ENCODE peak calls at places on chromosomes 12 and 14, in ten cellular contexts. One of them, this sample, is unnamed.

GRCh38 chr14:39384177-39384576 is 48.1 kb downstream of the FBXO33 start:
- DNase-seq in fibroblast of pulmonary artery: no peak
- DNase-seq in CD8-positive, alpha-beta T cell: no peak
- DNase-seq in heart left ventricle: no peak
- DNase-seq in psoas muscle: no peak
- DNase-seq in Panc1: no peak
- DNase-seq in tibial artery: no peak
- DNase-seq in fibroblast of mammary gland: no peak
- DNase-seq in MM.1S: no peak
- DNase-seq in fibroblast of the aortic adventitia: no peak
- DNase-seq in this sample: no peak

GRCh38 chr12:94980577-94980976 is 22.9 kb downstream of the NDUFA12 start:
- DNase-seq in fibroblast of pulmonary artery: peak
- DNase-seq in CD8-positive, alpha-beta T cell: no peak
- DNase-seq in heart left ventricle: no peak
- DNase-seq in psoas muscle: no peak
- DNase-seq in Panc1: no peak
- DNase-seq in tibial artery: no peak
- DNase-seq in fibroblast of mammary gland: peak
- DNase-seq in MM.1S: no peak
- DNase-seq in fibroblast of the aortic adventitia: peak
- DNase-seq in this sample: peak

GRCh38 chr14:106491851-106492250 is 965.5 kb downstream of the TMEM121 start:
- DNase-seq in fibroblast of pulmonary artery: no peak
- DNase-seq in CD8-positive, alpha-beta T cell: no peak
- DNase-seq in heart left ventricle: no peak
- DNase-seq in psoas muscle: no peak
- DNase-seq in Panc1: no peak
- DNase-seq in tibial artery: no peak
- DNase-seq in fibroblast of mammary gland: no peak
- DNase-seq in MM.1S: peak
- DNase-seq in fibroblast of the aortic adventitia: no peak
- DNase-seq in this sample: peak

GRCh38 chr14:22463763-22464173 is 125.3 kb downstream of the DAD1 start:
- DNase-seq in fibroblast of pulmonary artery: no peak
- DNase-seq in CD8-positive, alpha-beta T cell: no peak
- DNase-seq in heart left ventricle: no peak
- DNase-seq in psoas muscle: no peak
- DNase-seq in Panc1: no peak
- DNase-seq in tibial artery: no peak
- DNase-seq in fibroblast of mammary gland: no peak
- DNase-seq in MM.1S: no peak
- DNase-seq in fibroblast of the aortic adventitia: no peak
- DNase-seq in this sample: no peak

GRCh38 chr12:12210983-12211382 is 55.9 kb downstream of the LRP6 start:
- DNase-seq in fibroblast of pulmonary artery: no peak
- DNase-seq in CD8-positive, alpha-beta T cell: no peak
- DNase-seq in heart left ventricle: no peak
- DNase-seq in psoas muscle: no peak
- DNase-seq in Panc1: no peak
- DNase-seq in tibial artery: no peak
- DNase-seq in fibroblast of mammary gland: no peak
- DNase-seq in MM.1S: peak
- DNase-seq in fibroblast of the aortic adventitia: no peak
- DNase-seq in this sample: no peak

GRCh38 chr12:17992002-17992656 is 97.9 kb downstream of the RERGL start:
- DNase-seq in fibroblast of pulmonary artery: peak
- DNase-seq in CD8-positive, alpha-beta T cell: no peak
- DNase-seq in heart left ventricle: no peak
- DNase-seq in psoas muscle: no peak
- DNase-seq in Panc1: peak
- DNase-seq in tibial artery: no peak
- DNase-seq in fibroblast of mammary gland: peak
- DNase-seq in MM.1S: peak
- DNase-seq in fibroblast of the aortic adventitia: peak
- DNase-seq in this sample: peak

GRCh38 chr12:114263031-114263825 is 142.7 kb downstream of the TBX5 start:
- DNase-seq in fibroblast of pulmonary artery: no peak
- DNase-seq in CD8-positive, alpha-beta T cell: no peak
- DNase-seq in heart left ventricle: no peak
- DNase-seq in psoas muscle: no peak
- DNase-seq in Panc1: no peak
- DNase-seq in tibial artery: no peak
- DNase-seq in fibroblast of mammary gland: peak
- DNase-seq in MM.1S: no peak
- DNase-seq in fibroblast of the aortic adventitia: peak
- DNase-seq in this sample: no peak

GRCh38 chr14:100221419-100222218 is 17.3 kb upstream of the YY1 start:
- DNase-seq in fibroblast of pulmonary artery: peak
- DNase-seq in CD8-positive, alpha-beta T cell: peak
- DNase-seq in heart left ventricle: peak
- DNase-seq in psoas muscle: no peak
- DNase-seq in Panc1: no peak
- DNase-seq in tibial artery: no peak
- DNase-seq in fibroblast of mammary gland: peak
- DNase-seq in MM.1S: peak
- DNase-seq in fibroblast of the aortic adventitia: peak
- DNase-seq in this sample: peak

GRCh38 chr14:47102472-47102871 is 450.9 kb upstream of the RPL10L start:
- DNase-seq in fibroblast of pulmonary artery: no peak
- DNase-seq in CD8-positive, alpha-beta T cell: no peak
- DNase-seq in heart left ventricle: no peak
- DNase-seq in psoas muscle: no peak
- DNase-seq in Panc1: no peak
- DNase-seq in tibial artery: no peak
- DNase-seq in fibroblast of mammary gland: no peak
- DNase-seq in MM.1S: no peak
- DNase-seq in fibroblast of the aortic adventitia: no peak
- DNase-seq in this sample: no peak

GRCh38 chr12:29533815-29534489 is 36.5 kb upstream of the OVCH1 start:
- DNase-seq in fibroblast of pulmonary artery: no peak
- DNase-seq in CD8-positive, alpha-beta T cell: no peak
- DNase-seq in heart left ventricle: no peak
- DNase-seq in psoas muscle: no peak
- DNase-seq in Panc1: no peak
- DNase-seq in tibial artery: no peak
- DNase-seq in fibroblast of mammary gland: no peak
- DNase-seq in MM.1S: peak
- DNase-seq in fibroblast of the aortic adventitia: no peak
- DNase-seq in this sample: no peak

GRCh38 chr14:76832503-76832988 is 6.3 kb downstream of the LRRC74A start:
- DNase-seq in fibroblast of pulmonary artery: peak
- DNase-seq in CD8-positive, alpha-beta T cell: no peak
- DNase-seq in heart left ventricle: no peak
- DNase-seq in psoas muscle: no peak
- DNase-seq in Panc1: no peak
- DNase-seq in tibial artery: no peak
- DNase-seq in fibroblast of mammary gland: peak
- DNase-seq in MM.1S: no peak
- DNase-seq in fibroblast of the aortic adventitia: no peak
- DNase-seq in this sample: no peak

GRCh38 chr12:48954781-48955501 is 2.3 kb downstream of the ARF3 start:
- DNase-seq in fibroblast of pulmonary artery: no peak
- DNase-seq in CD8-positive, alpha-beta T cell: no peak
- DNase-seq in heart left ventricle: no peak
- DNase-seq in psoas muscle: no peak
- DNase-seq in Panc1: no peak
- DNase-seq in tibial artery: no peak
- DNase-seq in fibroblast of mammary gland: no peak
- DNase-seq in MM.1S: no peak
- DNase-seq in fibroblast of the aortic adventitia: no peak
- DNase-seq in this sample: no peak

GRCh38 chr12:76573840-76574373 is 14.3 kb upstream of the OSBPL8 start:
- DNase-seq in fibroblast of pulmonary artery: no peak
- DNase-seq in CD8-positive, alpha-beta T cell: no peak
- DNase-seq in heart left ventricle: no peak
- DNase-seq in psoas muscle: no peak
- DNase-seq in Panc1: no peak
- DNase-seq in tibial artery: no peak
- DNase-seq in fibroblast of mammary gland: no peak
- DNase-seq in MM.1S: no peak
- DNase-seq in fibroblast of the aortic adventitia: no peak
- DNase-seq in this sample: no peak

GRCh38 chr14:105413542-105413886 is 6.1 kb upstream of the MTA1 start:
- DNase-seq in fibroblast of pulmonary artery: no peak
- DNase-seq in CD8-positive, alpha-beta T cell: no peak
- DNase-seq in heart left ventricle: no peak
- DNase-seq in psoas muscle: no peak
- DNase-seq in Panc1: no peak
- DNase-seq in tibial artery: no peak
- DNase-seq in fibroblast of mammary gland: no peak
- DNase-seq in MM.1S: no peak
- DNase-seq in fibroblast of the aortic adventitia: no peak
- DNase-seq in this sample: no peak

GRCh38 chr14:105414456-105415371 is 4.9 kb upstream of the MTA1 start:
- DNase-seq in fibroblast of pulmonary artery: peak
- DNase-seq in CD8-positive, alpha-beta T cell: peak
- DNase-seq in heart left ventricle: peak
- DNase-seq in psoas muscle: peak
- DNase-seq in Panc1: no peak
- DNase-seq in tibial artery: peak
- DNase-seq in fibroblast of mammary gland: peak
- DNase-seq in MM.1S: no peak
- DNase-seq in fibroblast of the aortic adventitia: peak
- DNase-seq in this sample: peak

GRCh38 chr14:105416671-105417070 is 3.0 kb upstream of the MTA1 start:
- DNase-seq in fibroblast of pulmonary artery: no peak
- DNase-seq in CD8-positive, alpha-beta T cell: no peak
- DNase-seq in heart left ventricle: no peak
- DNase-seq in psoas muscle: no peak
- DNase-seq in Panc1: no peak
- DNase-seq in tibial artery: no peak
- DNase-seq in fibroblast of mammary gland: no peak
- DNase-seq in MM.1S: no peak
- DNase-seq in fibroblast of the aortic adventitia: no peak
- DNase-seq in this sample: no peak

GRCh38 chr14:105418269-105419054 is 1.2 kb upstream of the MTA1 start:
- DNase-seq in fibroblast of pulmonary artery: no peak
- DNase-seq in CD8-positive, alpha-beta T cell: no peak
- DNase-seq in heart left ventricle: no peak
- DNase-seq in psoas muscle: no peak
- DNase-seq in Panc1: no peak
- DNase-seq in tibial artery: no peak
- DNase-seq in fibroblast of mammary gland: no peak
- DNase-seq in MM.1S: no peak
- DNase-seq in fibroblast of the aortic adventitia: no peak
- DNase-seq in this sample: no peak

DNA sequence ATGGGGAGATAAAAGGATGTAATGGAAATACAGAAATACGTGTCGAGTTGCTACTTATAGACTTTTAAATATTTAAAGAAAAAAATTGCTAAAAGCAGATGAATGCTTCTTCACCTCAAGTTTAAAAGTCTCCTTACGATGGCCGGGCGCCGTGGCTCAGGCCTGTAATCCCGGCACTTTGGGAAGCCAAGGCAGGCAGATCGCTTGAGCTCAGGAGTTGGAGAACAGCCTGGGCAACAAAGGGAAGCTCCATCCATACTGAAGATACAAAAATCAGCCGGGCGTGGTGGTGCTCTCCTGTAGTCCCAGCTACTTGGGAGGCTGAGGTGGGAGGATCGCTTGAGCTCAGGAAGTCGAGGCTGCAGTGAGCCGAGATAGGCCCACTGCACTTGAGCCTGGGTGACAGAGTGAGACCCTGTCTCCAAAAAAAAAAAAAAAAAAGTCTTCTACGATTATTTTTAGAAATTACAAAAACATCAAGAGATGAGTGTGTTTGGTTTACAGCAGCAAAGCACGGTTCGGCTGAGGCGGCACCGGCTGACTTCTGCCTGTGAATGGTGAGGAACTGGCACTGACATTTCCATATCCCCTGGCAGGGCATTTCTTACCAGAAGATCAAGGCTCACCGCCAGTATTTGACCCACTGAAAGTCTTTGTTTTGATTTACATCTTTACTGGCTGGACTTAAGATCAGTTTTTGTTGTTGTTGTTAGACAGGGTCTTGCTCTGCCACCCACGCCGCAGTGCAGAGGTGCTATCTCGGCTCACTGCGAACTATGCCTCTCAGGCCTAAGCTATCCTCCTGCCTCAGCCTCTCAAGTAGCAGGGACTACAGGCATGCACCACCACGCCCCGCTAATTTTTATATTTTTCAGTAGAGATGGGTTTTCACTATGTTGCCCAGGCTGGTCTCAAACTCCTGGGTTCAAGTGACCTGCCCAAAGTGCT is 3.9 kb upstream of the MTA1 start:
- DNase-seq in fibroblast of pulmonary artery: no peak
- DNase-seq in CD8-positive, alpha-beta T cell: no peak
- DNase-seq in heart left ventricle: no peak
- DNase-seq in psoas muscle: no peak
- DNase-seq in Panc1: no peak
- DNase-seq in tibial artery: no peak
- DNase-seq in fibroblast of mammary gland: no peak
- DNase-seq in MM.1S: no peak
- DNase-seq in fibroblast of the aortic adventitia: no peak
- DNase-seq in this sample: no peak
- H3K4me3 ChIP-seq in fibroblast of pulmonary artery: peak
- H3K4me3 ChIP-seq in CD8-positive, alpha-beta T cell: no peak
- H3K4me3 ChIP-seq in heart left ventricle: no peak
- H3K4me3 ChIP-seq in psoas muscle: peak
- H3K4me3 ChIP-seq in Panc1: peak
- H3K4me3 ChIP-seq in tibial artery: peak
- H3K4me3 ChIP-seq in fibroblast of mammary gland: no peak
- H3K4me3 ChIP-seq in MM.1S: no peak
- H3K4me3 ChIP-seq in fibroblast of the aortic adventitia: peak
- H3K4me3 ChIP-seq in this sample: peak

GRCh38 chr12:54608156-54608555 is 19.7 kb upstream of the PPP1R1A start:
- DNase-seq in fibroblast of pulmonary artery: no peak
- DNase-seq in CD8-positive, alpha-beta T cell: no peak
- DNase-seq in heart left ventricle: no peak
- DNase-seq in psoas muscle: no peak
- DNase-seq in Panc1: no peak
- DNase-seq in tibial artery: no peak
- DNase-seq in fibroblast of mammary gland: no peak
- DNase-seq in MM.1S: no peak
- DNase-seq in fibroblast of the aortic adventitia: no peak
- DNase-seq in this sample: no peak
- TF ChIP-seq CTCF in fibroblast of pulmonary artery: no peak
- TF ChIP-seq CTCF in CD8-positive, alpha-beta T cell: no peak
- TF ChIP-seq CTCF in heart left ventricle: no peak
- TF ChIP-seq CTCF in psoas muscle: no peak
- TF ChIP-seq CTCF in Panc1: no peak
- TF ChIP-seq CTCF in tibial artery: no peak
- TF ChIP-seq CTCF in fibroblast of mammary gland: no peak
- TF ChIP-seq CTCF in MM.1S: no peak
- TF ChIP-seq CTCF in fibroblast of the aortic adventitia: no peak
- TF ChIP-seq CTCF in this sample: no peak

GRCh38 chr12:69157023-69157655 is 82.2 kb upstream of the CPSF6 start:
- DNase-seq in fibroblast of pulmonary artery: peak
- DNase-seq in CD8-positive, alpha-beta T cell: peak
- DNase-seq in heart left ventricle: peak
- DNase-seq in psoas muscle: peak
- DNase-seq in Panc1: peak
- DNase-seq in tibial artery: peak
- DNase-seq in fibroblast of mammary gland: peak
- DNase-seq in MM.1S: peak
- DNase-seq in fibroblast of the aortic adventitia: peak
- DNase-seq in this sample: peak
- H3K4me3 ChIP-seq in fibroblast of pulmonary artery: peak
- H3K4me3 ChIP-seq in CD8-positive, alpha-beta T cell: no peak
- H3K4me3 ChIP-seq in heart left ventricle: no peak
- H3K4me3 ChIP-seq in psoas muscle: no peak
- H3K4me3 ChIP-seq in Panc1: peak
- H3K4me3 ChIP-seq in tibial artery: no peak
- H3K4me3 ChIP-seq in fibroblast of mammary gland: no peak
- H3K4me3 ChIP-seq in MM.1S: no peak
- H3K4me3 ChIP-seq in fibroblast of the aortic adventitia: no peak
- H3K4me3 ChIP-seq in this sample: no peak

GRCh38 chr14:69612759-69613145 is 1.4 kb downstream of the SUSD6 start:
- DNase-seq in fibroblast of pulmonary artery: no peak
- DNase-seq in CD8-positive, alpha-beta T cell: no peak
- DNase-seq in heart left ventricle: no peak
- DNase-seq in psoas muscle: no peak
- DNase-seq in Panc1: no peak
- DNase-seq in tibial artery: no peak
- DNase-seq in fibroblast of mammary gland: peak
- DNase-seq in MM.1S: no peak
- DNase-seq in fibroblast of the aortic adventitia: peak
- DNase-seq in this sample: no peak
- TF ChIP-seq CTCF in fibroblast of pulmonary artery: peak
- TF ChIP-seq CTCF in CD8-positive, alpha-beta T cell: no peak
- TF ChIP-seq CTCF in heart left ventricle: peak
- TF ChIP-seq CTCF in psoas muscle: no peak
- TF ChIP-seq CTCF in Panc1: peak
- TF ChIP-seq CTCF in tibial artery: no peak
- TF ChIP-seq CTCF in fibroblast of mammary gland: peak
- TF ChIP-seq CTCF in MM.1S: peak
- TF ChIP-seq CTCF in fibroblast of the aortic adventitia: peak
- TF ChIP-seq CTCF in this sample: no peak

This sample was measured in fibroblast of villous mesenchyme.